ENCODE peak calls at places on chromosomes 4 and X, in nine cellular contexts. One of them, this sample, is unnamed. For H3K36me3, the result is how much of the 10 kb centered on the place peaks cover.

GRCh38 chrX:21438792-21439191 is 64.6 kb downstream of the CNKSR2 start:
- DNase-seq in sigmoid colon: no peak
- DNase-seq in ovary: no peak
- DNase-seq in heart left ventricle: no peak
- DNase-seq in uterus: no peak
- DNase-seq in right lobe of liver: no peak
- DNase-seq in ascending aorta: no peak
- DNase-seq in neural progenitor cell: no peak
- DNase-seq in fibroblast of lung: no peak
- DNase-seq in this sample: no peak

GRCh38 chr4:25157071-25157470 is 3.2 kb downstream of the SEPSECS start:
- DNase-seq in right lobe of liver: no peak
- DNase-seq in ascending aorta: no peak
- DNase-seq in ovary: no peak
- DNase-seq in fibroblast of lung: no peak
- DNase-seq in sigmoid colon: no peak
- DNase-seq in heart left ventricle: no peak
- DNase-seq in uterus: no peak
- DNase-seq in neural progenitor cell: no peak
- DNase-seq in this sample: no peak

GRCh38 chrX:37545066-37545465 is 26.4 kb upstream of the LANCL3 start:
- DNase-seq in uterus: no peak
- DNase-seq in fibroblast of lung: no peak
- DNase-seq in sigmoid colon: no peak
- DNase-seq in heart left ventricle: no peak
- DNase-seq in ovary: no peak
- DNase-seq in neural progenitor cell: no peak
- DNase-seq in right lobe of liver: no peak
- DNase-seq in ascending aorta: no peak
- DNase-seq in this sample: no peak

GRCh38 chr4:139084425-139085093 is 69.0 kb downstream of the NOCT start:
- DNase-seq in heart left ventricle: no peak
- DNase-seq in sigmoid colon: no peak
- DNase-seq in ascending aorta: no peak
- DNase-seq in right lobe of liver: no peak
- DNase-seq in neural progenitor cell: no peak
- DNase-seq in fibroblast of lung: no peak
- DNase-seq in ovary: no peak
- DNase-seq in uterus: no peak
- DNase-seq in this sample: no peak

GRCh38 chrX:20144491-20144890 is 2.9 kb upstream of the EIF1AX start:
- DNase-seq in neural progenitor cell: no peak
- DNase-seq in ascending aorta: no peak
- DNase-seq in sigmoid colon: no peak
- DNase-seq in right lobe of liver: no peak
- DNase-seq in uterus: no peak
- DNase-seq in fibroblast of lung: peak
- DNase-seq in ovary: no peak
- DNase-seq in heart left ventricle: no peak
- DNase-seq in this sample: no peak

GRCh38 chr4:1579834-1580686 is 104.1 kb downstream of the FAM53A start:
- DNase-seq in uterus: peak
- DNase-seq in fibroblast of lung: no peak
- DNase-seq in ovary: peak
- DNase-seq in neural progenitor cell: peak
- DNase-seq in heart left ventricle: peak
- DNase-seq in right lobe of liver: peak
- DNase-seq in ascending aorta: peak
- DNase-seq in sigmoid colon: peak
- DNase-seq in this sample: no peak

GRCh38 chr4:86011117-86011516 is 348.7 kb downstream of the MAPK10 start:
- DNase-seq in fibroblast of lung: peak
- DNase-seq in sigmoid colon: no peak
- DNase-seq in uterus: no peak
- DNase-seq in neural progenitor cell: no peak
- DNase-seq in right lobe of liver: no peak
- DNase-seq in ovary: no peak
- DNase-seq in heart left ventricle: no peak
- DNase-seq in ascending aorta: peak
- DNase-seq in this sample: no peak

GRCh38 chrX:120426599-120426998 is 42.5 kb downstream of the LAMP2 start:
- DNase-seq in ovary: no peak
- DNase-seq in neural progenitor cell: no peak
- DNase-seq in fibroblast of lung: peak
- DNase-seq in ascending aorta: no peak
- DNase-seq in heart left ventricle: no peak
- DNase-seq in sigmoid colon: no peak
- DNase-seq in uterus: no peak
- DNase-seq in right lobe of liver: no peak
- DNase-seq in this sample: no peak

GRCh38 chrX:67614006-67614405 is 70.2 kb downstream of the AR start:
- DNase-seq in fibroblast of lung: no peak
- DNase-seq in ascending aorta: no peak
- DNase-seq in neural progenitor cell: no peak
- DNase-seq in ovary: no peak
- DNase-seq in uterus: no peak
- DNase-seq in right lobe of liver: no peak
- DNase-seq in heart left ventricle: no peak
- DNase-seq in sigmoid colon: no peak
- DNase-seq in this sample: no peak

GRCh38 chr4:26803462-26803861 is 57.2 kb upstream of the STIM2 start:
- DNase-seq in neural progenitor cell: peak
- DNase-seq in right lobe of liver: no peak
- DNase-seq in sigmoid colon: no peak
- DNase-seq in heart left ventricle: no peak
- DNase-seq in ovary: no peak
- DNase-seq in fibroblast of lung: no peak
- DNase-seq in ascending aorta: no peak
- DNase-seq in uterus: no peak
- DNase-seq in this sample: peak

GRCh38 chr4:79284893-79285292 is 41.0 kb downstream of the NAA11 start:
- DNase-seq in ovary: no peak
- DNase-seq in neural progenitor cell: no peak
- DNase-seq in right lobe of liver: no peak
- DNase-seq in sigmoid colon: no peak
- DNase-seq in fibroblast of lung: peak
- DNase-seq in ascending aorta: no peak
- DNase-seq in uterus: no peak
- DNase-seq in heart left ventricle: no peak
- DNase-seq in this sample: no peak

GRCh38 chr4:188387134-188387791 is 248.0 kb downstream of the TRIML1 start:
- DNase-seq in uterus: no peak
- DNase-seq in ascending aorta: no peak
- DNase-seq in heart left ventricle: no peak
- DNase-seq in ovary: no peak
- DNase-seq in fibroblast of lung: no peak
- DNase-seq in neural progenitor cell: peak
- DNase-seq in sigmoid colon: no peak
- DNase-seq in right lobe of liver: no peak
- DNase-seq in this sample: no peak

GRCh38 chrX:113929004-113929403 is 654.9 kb upstream of the HTR2C start:
- DNase-seq in neural progenitor cell: peak
- DNase-seq in right lobe of liver: no peak
- DNase-seq in sigmoid colon: no peak
- DNase-seq in heart left ventricle: no peak
- DNase-seq in uterus: no peak
- DNase-seq in ascending aorta: no peak
- DNase-seq in ovary: no peak
- DNase-seq in fibroblast of lung: peak
- DNase-seq in this sample: no peak

GRCh38 chr4:186104114-186104894 is at the start of gene FAM149A:
- DNase-seq in uterus: peak
- DNase-seq in ovary: peak
- DNase-seq in right lobe of liver: peak
- DNase-seq in fibroblast of lung: peak
- DNase-seq in neural progenitor cell: peak
- DNase-seq in heart left ventricle: no peak
- DNase-seq in ascending aorta: no peak
- DNase-seq in sigmoid colon: peak
- DNase-seq in this sample: no peak

GRCh38 chrX:150573702-150574101 is 5.3 kb downstream of the MTM1 start:
- DNase-seq in neural progenitor cell: no peak
- DNase-seq in fibroblast of lung: no peak
- DNase-seq in uterus: no peak
- DNase-seq in right lobe of liver: no peak
- DNase-seq in ovary: no peak
- DNase-seq in sigmoid colon: no peak
- DNase-seq in heart left ventricle: no peak
- DNase-seq in ascending aorta: no peak
- DNase-seq in this sample: no peak

DNA sequence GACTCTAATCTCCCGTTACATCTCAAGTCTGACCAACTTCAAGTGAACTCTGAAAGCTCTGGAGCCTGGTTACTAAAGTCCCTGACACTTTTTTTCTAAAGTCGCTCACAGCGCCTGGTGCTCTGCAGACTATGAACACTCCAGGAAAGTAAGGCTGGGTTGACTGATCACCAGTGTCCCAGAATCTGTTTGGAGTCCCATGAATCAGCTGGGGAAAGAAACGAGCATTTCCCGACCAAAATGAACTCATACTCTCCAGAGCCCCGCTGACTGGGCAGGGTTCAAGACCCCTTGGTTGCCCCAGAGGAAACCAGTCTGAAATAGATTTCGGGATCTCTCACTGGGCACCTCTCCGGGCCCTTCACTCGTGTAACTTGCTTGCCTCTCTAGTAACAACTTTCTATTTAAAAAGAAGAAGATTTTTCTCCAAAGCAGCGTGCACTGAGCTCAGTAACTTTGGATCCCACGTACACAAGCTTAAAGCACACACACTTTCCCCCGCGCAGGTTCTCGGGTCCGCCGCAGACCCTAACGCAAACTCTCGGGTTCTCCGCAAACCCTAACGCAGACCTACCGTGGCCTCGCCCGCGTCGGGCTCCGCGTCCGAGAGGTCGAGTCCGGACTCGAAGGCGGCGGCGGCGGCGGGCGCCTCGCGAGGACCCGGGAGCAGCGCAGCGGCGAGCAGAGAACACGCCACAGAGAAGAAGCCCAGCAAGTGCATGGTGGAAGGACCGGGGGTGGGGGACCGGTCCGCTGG is 953 bp downstream of the VEGFC start:
- DNase-seq in right lobe of liver: no peak
- DNase-seq in fibroblast of lung: peak
- DNase-seq in sigmoid colon: peak
- DNase-seq in neural progenitor cell: peak
- DNase-seq in heart left ventricle: peak
- DNase-seq in uterus: peak
- DNase-seq in ascending aorta: peak
- DNase-seq in ovary: peak
- DNase-seq in this sample: no peak
- H3K4me3 ChIP-seq in right lobe of liver: peak
- H3K4me3 ChIP-seq in fibroblast of lung: peak
- H3K4me3 ChIP-seq in sigmoid colon: peak
- H3K4me3 ChIP-seq in neural progenitor cell: peak
- H3K4me3 ChIP-seq in heart left ventricle: peak
- H3K4me3 ChIP-seq in uterus: peak
- H3K4me3 ChIP-seq in ascending aorta: peak
- H3K4me3 ChIP-seq in ovary: peak
- H3K4me3 ChIP-seq in this sample: peak

GRCh38 chr4:92646826-92647225 is 343.1 kb downstream of the GRID2 start:
- DNase-seq in uterus: no peak
- DNase-seq in sigmoid colon: no peak
- DNase-seq in heart left ventricle: no peak
- DNase-seq in right lobe of liver: no peak
- DNase-seq in ovary: no peak
- DNase-seq in ascending aorta: no peak
- DNase-seq in fibroblast of lung: no peak
- DNase-seq in neural progenitor cell: no peak
- DNase-seq in this sample: no peak
- H3K36me3 ChIP-seq in uterus: under half
- H3K36me3 ChIP-seq in sigmoid colon: under half
- H3K36me3 ChIP-seq in heart left ventricle: under half
- H3K36me3 ChIP-seq in right lobe of liver: under half
- H3K36me3 ChIP-seq in ovary: under half
- H3K36me3 ChIP-seq in ascending aorta: under half
- H3K36me3 ChIP-seq in fibroblast of lung: under half
- H3K36me3 ChIP-seq in neural progenitor cell: under half
- H3K36me3 ChIP-seq in this sample: under half

GRCh38 chr4:3246458-3247398 is 2.2 kb upstream of the MSANTD1 start:
- DNase-seq in right lobe of liver: no peak
- DNase-seq in sigmoid colon: no peak
- DNase-seq in fibroblast of lung: no peak
- DNase-seq in heart left ventricle: no peak
- DNase-seq in ovary: no peak
- DNase-seq in neural progenitor cell: no peak
- DNase-seq in ascending aorta: no peak
- DNase-seq in uterus: no peak
- DNase-seq in this sample: no peak
- TF ChIP-seq CTCF in right lobe of liver: no peak
- TF ChIP-seq CTCF in sigmoid colon: no peak
- TF ChIP-seq CTCF in fibroblast of lung: peak
- TF ChIP-seq CTCF in heart left ventricle: no peak
- TF ChIP-seq CTCF in ovary: no peak
- TF ChIP-seq CTCF in neural progenitor cell: no peak
- TF ChIP-seq CTCF in ascending aorta: no peak
- TF ChIP-seq CTCF in uterus: no peak
- TF ChIP-seq CTCF in this sample: no peak

GRCh38 chr4:122876456-122876855 is 45.9 kb downstream of the NUDT6 start:
- DNase-seq in uterus: no peak
- DNase-seq in fibroblast of lung: no peak
- DNase-seq in ascending aorta: no peak
- DNase-seq in heart left ventricle: no peak
- DNase-seq in right lobe of liver: no peak
- DNase-seq in neural progenitor cell: no peak
- DNase-seq in sigmoid colon: no peak
- DNase-seq in ovary: no peak
- DNase-seq in this sample: no peak

GRCh38 chr4:122873146-122873545 is 46.5 kb downstream of the FGF2 start:
- DNase-seq in sigmoid colon: no peak
- DNase-seq in ascending aorta: no peak
- DNase-seq in heart left ventricle: no peak
- DNase-seq in neural progenitor cell: no peak
- DNase-seq in fibroblast of lung: no peak
- DNase-seq in ovary: no peak
- DNase-seq in right lobe of liver: no peak
- DNase-seq in uterus: no peak
- DNase-seq in this sample: no peak

GRCh38 chr4:122874194-122874593 is 47.6 kb downstream of the FGF2 start:
- DNase-seq in ovary: no peak
- DNase-seq in heart left ventricle: no peak
- DNase-seq in uterus: no peak
- DNase-seq in sigmoid colon: no peak
- DNase-seq in right lobe of liver: no peak
- DNase-seq in neural progenitor cell: no peak
- DNase-seq in ascending aorta: no peak
- DNase-seq in fibroblast of lung: peak
- DNase-seq in this sample: no peak

GRCh38 chr4:122875949-122876348 is 46.4 kb downstream of the NUDT6 start:
- DNase-seq in uterus: no peak
- DNase-seq in heart left ventricle: no peak
- DNase-seq in right lobe of liver: no peak
- DNase-seq in ascending aorta: no peak
- DNase-seq in sigmoid colon: no peak
- DNase-seq in neural progenitor cell: no peak
- DNase-seq in fibroblast of lung: no peak
- DNase-seq in ovary: no peak
- DNase-seq in this sample: no peak

DNA sequence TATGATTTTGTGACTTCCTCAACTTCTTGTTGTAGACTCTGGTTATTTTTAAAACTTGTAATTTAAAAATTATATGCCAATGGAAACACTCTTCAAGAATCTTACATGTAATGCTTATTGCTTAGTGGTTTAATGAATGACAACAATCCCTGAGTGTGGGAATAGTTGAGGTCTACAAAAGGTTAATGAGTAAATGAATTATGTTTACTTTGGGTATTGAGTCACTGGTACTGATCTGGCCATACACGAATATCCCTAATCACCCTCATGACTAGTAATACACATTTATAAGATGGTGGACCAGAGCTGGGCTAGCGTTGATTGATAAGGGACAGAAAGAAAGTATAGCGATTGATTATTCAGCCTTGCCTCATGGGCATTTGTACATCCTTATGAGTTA is 47.1 kb downstream of the FGF2 start:
- DNase-seq in heart left ventricle: no peak
- DNase-seq in ovary: no peak
- DNase-seq in uterus: no peak
- DNase-seq in right lobe of liver: no peak
- DNase-seq in fibroblast of lung: peak
- DNase-seq in neural progenitor cell: no peak
- DNase-seq in sigmoid colon: no peak
- DNase-seq in ascending aorta: no peak
- DNase-seq in this sample: no peak
- H3K4me3 ChIP-seq in heart left ventricle: no peak
- H3K4me3 ChIP-seq in ovary: no peak
- H3K4me3 ChIP-seq in uterus: no peak
- H3K4me3 ChIP-seq in right lobe of liver: no peak
- H3K4me3 ChIP-seq in fibroblast of lung: no peak
- H3K4me3 ChIP-seq in neural progenitor cell: no peak
- H3K4me3 ChIP-seq in sigmoid colon: no peak
- H3K4me3 ChIP-seq in ascending aorta: no peak
- H3K4me3 ChIP-seq in this sample: no peak

This sample was measured in esophagus muscularis mucosa.